ENCODE peak calls at places on chromosomes 2 and 18, in five cellular contexts. X, R, J, N and L are unnamed samples.

GRCh38 chr2:98013407-98014042 is 17.8 kb upstream of the TMEM131 start:
- DNase-seq in J (no peak), R (peak; percentile 55), X (peak; percentile 73), N (no peak), L (no peak)

GRCh38 chr2:69828913-69829242 is 582 bp upstream of the GMCL1 start:
- DNase-seq in J (no peak), N (no peak), X (no peak), R (no peak), L (no peak)

GRCh38 chr2:115036818-115037217 is 594.4 kb downstream of the DPP10 start:
- DNase-seq in X (no peak), R (no peak), J (no peak), N (no peak), L (peak; percentile 59)

GRCh38 chr2:50368361-50368760 is 663.6 kb downstream of the NRXN1 start:
- DNase-seq in N (no peak), J (no peak), R (no peak), X (no peak), L (no peak)

GRCh38 chr2:121529439-121530209 is 1.1 kb upstream of the RNU4ATAC start:
- DNase-seq in R (peak; percentile 69), N (no peak), X (peak; percentile 40), J (peak; percentile 78), L (no peak)

GRCh38 chr2:28691774-28692281 is 59.8 kb upstream of the PPP1CB start:
- DNase-seq in N (no peak), J (peak; percentile 53), R (peak; percentile 85), X (peak; percentile 82), L (peak; percentile 76)

GRCh38 chr2:120613742-120614481 is 121.8 kb upstream of the GLI2 start:
- DNase-seq in N (no peak), X (peak; percentile 84), J (no peak), R (no peak), L (no peak)

GRCh38 chr2:239372835-239373234 is 28.0 kb downstream of the HDAC4 start:
- DNase-seq in J (no peak), R (no peak), N (peak; percentile 36), X (no peak), L (no peak)

GRCh38 chr2:228731517-228731916 is 539.6 kb downstream of the PID1 start:
- DNase-seq in X (peak; percentile 68), N (no peak), J (no peak), R (peak; percentile 46), L (peak; percentile 65)

GRCh38 chr2:23757686-23758433 is 169.1 kb downstream of the ATAD2B start:
- DNase-seq in J (no peak), N (no peak), R (peak; percentile 83), X (peak; percentile 95), L (peak; percentile 43)

GRCh38 chr18:8656226-8656625 is 47.0 kb downstream of the RAB12 start:
- DNase-seq in J (no peak), R (no peak), X (no peak), N (no peak), L (no peak)

GRCh38 chr2:95043300-95043786 is 17.8 kb downstream of the MAL start:
- DNase-seq in N (no peak), J (no peak), R (no peak), X (peak; percentile 90), L (peak; percentile 33)

GRCh38 chr2:149991576-149991975 is 404.0 kb upstream of the MMADHC start:
- DNase-seq in X (peak; percentile 55), N (no peak), R (peak; percentile 77), J (no peak), L (no peak)

GRCh38 chr2:230700447-230700846 is 12.2 kb upstream of the CAB39 start:
- DNase-seq in R (peak; percentile 46), N (no peak), X (no peak), J (no peak), L (no peak)

GRCh38 chr2:186569906-186570305 is 19.9 kb upstream of the ITGAV start:
- DNase-seq in N (no peak), J (peak; percentile 68), R (no peak), X (no peak), L (peak; percentile 68)

GRCh38 chr2:196331143-196331542 is 159.8 kb upstream of the STK17B start:
- DNase-seq in R (peak; percentile 69), J (no peak), N (no peak), X (peak; percentile 82), L (no peak)

GRCh38 chr2:219497495-219498279 is 1.0 kb upstream of the GMPPA start:
- DNase-seq in J (no peak), X (peak; percentile 74), R (peak; percentile 90), N (peak; percentile 76), L (no peak)

GRCh38 chr2:20468549-20469500 is 22.0 kb downstream of the RHOB start:
- DNase-seq in N (no peak), J (no peak), X (no peak), R (no peak), L (no peak)

GRCh38 chr2:170250584-170250983 is 72.6 kb downstream of the MYO3B start:
- DNase-seq in X (no peak), R (no peak), J (no peak), N (no peak), L (no peak)

GRCh38 chr2:158716091-158716815 is 78.9 kb upstream of the DAPL1 start:
- DNase-seq in N (no peak), X (no peak), R (no peak), J (no peak), L (peak; percentile 8)

GRCh38 chr2:7191927-7192326 is 274.7 kb downstream of the RNF144A start:
- DNase-seq in N (no peak), R (peak; percentile 86), X (peak; percentile 62), J (no peak), L (peak; percentile 85)

GRCh38 chr18:79706006-79706405 is 26.4 kb downstream of the CTDP1 start:
- DNase-seq in X (no peak), N (no peak), R (no peak), J (no peak), L (no peak)

GRCh38 chr2:214593723-214594122 is 182.9 kb downstream of the VWC2L start:
- DNase-seq in R (peak; percentile 72), J (peak; percentile 61), N (peak; percentile 55), X (peak; percentile 93), L (peak; percentile 99)

GRCh38 chr18:51563401-51563800 is 365.9 kb upstream of the MEX3C start:
- DNase-seq in N (no peak), X (no peak), R (no peak), J (no peak), L (peak; percentile 93)

DNA sequence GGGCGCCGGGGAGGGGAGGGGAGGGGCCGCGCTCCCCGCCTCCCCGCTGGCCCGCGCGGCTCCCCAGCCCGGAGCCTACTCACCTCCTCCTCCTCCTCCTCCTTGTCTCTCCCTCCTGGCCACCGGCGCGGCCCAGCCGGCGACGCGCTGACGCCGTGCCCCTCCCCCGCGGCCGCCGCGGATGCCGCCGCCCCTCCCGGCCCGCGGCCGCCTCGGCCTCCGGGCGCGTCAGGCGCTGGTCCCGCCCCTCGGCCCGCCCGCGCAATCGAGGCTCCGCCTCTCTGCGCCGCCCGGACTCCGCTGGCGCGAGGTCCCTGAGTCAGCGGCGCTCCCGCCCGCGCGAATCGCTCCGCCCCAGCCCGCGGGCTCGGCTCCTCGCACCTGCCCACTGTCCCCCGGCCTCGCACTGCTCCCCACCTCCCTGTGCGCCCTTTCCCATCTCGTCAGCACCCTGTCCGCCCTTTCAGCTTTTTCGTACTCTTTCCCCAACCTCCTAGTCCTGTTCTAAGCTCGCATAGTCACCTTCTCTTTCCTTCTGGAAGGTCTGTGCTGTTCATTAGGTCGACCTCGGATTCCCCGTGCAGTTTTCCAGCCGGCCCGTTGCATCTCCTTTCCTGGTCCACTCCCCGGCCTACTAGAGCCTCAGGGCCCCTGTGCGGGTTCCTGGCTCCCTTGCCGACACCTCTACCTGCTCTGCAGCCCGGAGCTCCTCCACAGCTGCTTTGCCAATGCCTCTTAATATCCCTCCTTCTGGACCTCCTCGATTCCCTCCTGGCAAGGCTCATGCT is 187.4 kb downstream of the ZEB2 start:
- DNase-seq in X (peak; percentile 83), R (peak; percentile 83), J (peak; percentile 88), N (peak; percentile 86), L (peak; percentile 94)
- H2BK5ac ChIP-seq in X (peak overlapping the region; percentile 35), R (peak overlapping the region; percentile 91), J (peak overlapping the region; percentile 98), N (peak overlapping the region; percentile 84), L (peak overlapping the region; percentile 0)

GRCh38 chr18:33579147-33579867 is 1.3 kb downstream of the ASXL3 start:
- DNase-seq in X (no peak), J (peak; percentile 27), R (no peak), N (no peak), L (no peak)
- H2BK15ac ChIP-seq in X (no peak overlapping the region), J (no peak overlapping the region), R (no peak overlapping the region), N (peak overlapping the region; percentile 95), L (no peak overlapping the region)

GRCh38 chr2:134677866-134678774 is 40.7 kb downstream of the TMEM163 start:
- DNase-seq in X (no peak), J (no peak), R (no peak), N (no peak), L (no peak)

GRCh38 chr2:134674687-134675086 is 44.1 kb downstream of the TMEM163 start:
- DNase-seq in N (no peak), J (no peak), R (no peak), X (no peak), L (no peak)

GRCh38 chr2:134676960-134677359 is 41.8 kb downstream of the TMEM163 start:
- DNase-seq in J (no peak), N (no peak), X (no peak), R (no peak), L (no peak)

GRCh38 chr2:134671498-134671897 is 47.3 kb downstream of the TMEM163 start:
- DNase-seq in J (no peak), X (no peak), N (no peak), R (no peak), L (peak; percentile 35)

DNA sequence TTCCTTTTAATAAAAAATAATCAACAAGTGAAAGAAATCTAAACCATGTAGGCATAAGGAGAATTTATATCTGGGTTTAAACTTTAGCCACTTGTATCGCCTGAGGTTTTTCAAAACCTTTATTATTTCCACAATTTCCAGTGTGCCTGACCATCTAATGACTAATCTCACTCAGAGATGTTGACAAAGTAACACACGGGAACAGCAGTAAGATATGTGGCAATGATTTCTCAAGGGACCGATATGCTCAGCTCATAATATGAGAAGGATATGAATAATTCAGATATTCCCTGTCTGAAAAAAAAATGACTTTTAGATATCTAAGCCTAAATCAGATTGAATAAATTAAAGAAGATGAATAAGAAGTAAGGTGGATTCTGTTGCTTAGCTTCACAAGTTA is 43.5 kb downstream of the TMEM163 start:
- DNase-seq in J (no peak), N (no peak), X (no peak), R (no peak), L (no peak)
- H3K4me3 ChIP-seq in J (no peak overlapping the region), N (no peak overlapping the region), X (no peak overlapping the region), R (no peak overlapping the region), L (no peak overlapping the region)

GRCh38 chr2:75597949-75598348 is 37.2 kb upstream of the EVA1A start:
- DNase-seq in R (no peak), J (no peak), X (no peak), N (no peak), L (no peak)
- H2BK5ac ChIP-seq in R (no peak overlapping the region), J (no peak overlapping the region), X (peak overlapping the region; percentile 35), N (no peak overlapping the region), L (no peak overlapping the region)

DNA sequence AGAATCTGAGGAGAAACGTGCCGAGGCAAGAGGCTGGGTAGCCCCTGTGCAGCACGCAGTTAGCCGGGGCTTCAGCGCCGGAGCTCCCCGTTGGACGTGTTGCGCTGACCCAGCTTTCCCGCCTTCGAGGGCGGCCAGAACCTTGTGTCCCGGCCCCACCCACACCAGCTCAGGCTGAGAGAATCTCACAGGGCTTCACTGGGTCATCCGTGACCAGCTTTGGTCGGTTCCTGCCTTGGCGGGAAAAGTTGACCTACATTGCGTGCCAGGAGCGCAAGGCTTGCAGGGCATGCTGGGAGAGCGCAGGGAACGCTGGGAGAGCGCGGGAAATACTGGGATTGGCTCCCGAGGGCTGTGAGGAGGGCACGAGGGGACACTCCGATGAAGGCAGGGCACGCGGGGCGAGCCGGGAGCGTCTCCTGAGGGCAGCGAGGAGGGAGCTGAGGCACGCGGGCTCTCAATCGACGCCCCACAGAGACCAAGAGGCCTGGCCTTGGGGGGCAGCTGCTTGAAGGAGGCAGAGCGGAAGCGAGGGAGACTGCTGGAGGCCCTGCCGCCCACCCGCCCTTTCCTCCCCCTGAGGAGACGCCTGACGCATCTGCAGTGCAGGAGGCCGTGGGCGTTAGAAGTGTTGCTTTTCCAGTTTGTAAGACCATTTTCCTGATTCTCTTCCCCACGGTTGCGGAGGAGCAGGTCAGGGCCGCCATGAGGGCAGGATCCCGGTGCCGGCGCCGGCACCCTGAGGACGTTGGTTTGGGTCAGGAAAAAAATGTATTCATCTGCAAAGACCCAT is at the start of gene C18orf63:
- DNase-seq in J (no peak), N (no peak), X (no peak), R (no peak), L (no peak)
- H2BK15ac ChIP-seq in J (no peak within 1 kb of the TSS), N (no peak within 1 kb of the TSS), X (no peak within 1 kb of the TSS), R (peak within 1 kb of the TSS; percentile 77), L (no peak within 1 kb of the TSS)